ENCODE peak calls at places on chromosomes 12 and 14, in nine cellular contexts. I, W, S, H, C, X, P, K and L are unnamed samples.

GRCh38 chr14:50308363-50308762 is 3.7 kb downstream of the L2HGDH start:
- DNase-seq in H (no peak), K (no peak), W (no peak), X (peak; percentile 34), P (no peak), S (no peak), C (no peak), I (peak; percentile 8), L (no peak)

GRCh38 chr12:42128327-42128726 is 16.3 kb downstream of the GXYLT1 start:
- DNase-seq in C (no peak), P (no peak), X (peak; percentile 46), H (no peak), K (no peak), I (peak; percentile 31), S (peak; percentile 22), W (no peak), L (no peak)

GRCh38 chr14:101977311-101978071 is 13.1 kb downstream of the DYNC1H1 start:
- DNase-seq in H (no peak), X (peak; percentile 75), I (peak; percentile 23), S (no peak), C (no peak), W (no peak), P (no peak), K (no peak), L (no peak)

GRCh38 chr12:125408718-125409117 is 343.5 kb downstream of the AACS start:
- DNase-seq in W (no peak), S (no peak), C (no peak), P (no peak), X (no peak), I (no peak), K (no peak), H (no peak), L (no peak)

GRCh38 chr12:21552983-21553673 is 27.0 kb downstream of the SPX start:
- DNase-seq in P (no peak), I (no peak), W (no peak), C (no peak), X (no peak), K (no peak), S (no peak), H (no peak), L (no peak)

GRCh38 chr14:68695326-68695768 is 97.5 kb downstream of the ZFP36L1 start:
- DNase-seq in S (peak; percentile 90), K (peak; percentile 100), X (peak; percentile 100), H (no peak), I (peak; percentile 99), W (no peak), P (peak; percentile 92), C (peak; percentile 92), L (no peak)

GRCh38 chr12:70885952-70886351 is 34.6 kb downstream of the PTPRR start:
- DNase-seq in S (no peak), X (no peak), W (no peak), P (no peak), C (no peak), H (no peak), K (no peak), I (no peak), L (no peak)

GRCh38 chr14:54127526-54127925 is 170.9 kb upstream of the BMP4 start:
- DNase-seq in P (no peak), K (no peak), X (peak; percentile 37), C (no peak), W (no peak), H (no peak), I (peak; percentile 55), S (no peak), L (no peak)

GRCh38 chr12:57488397-57489156 is 709 bp downstream of the MARS1 start:
- DNase-seq in H (no peak), S (peak; percentile 31), C (no peak), I (no peak), X (peak; percentile 35), W (no peak), K (no peak), P (no peak), L (no peak)

GRCh38 chr12:57489157-57489641 is 1.3 kb downstream of the MARS1 start:
- DNase-seq in K (no peak), H (no peak), C (no peak), I (no peak), W (no peak), S (no peak), P (no peak), X (peak; percentile 55), L (no peak)

GRCh38 chr12:57485695-57486094 is 2.2 kb upstream of the MARS1 start:
- DNase-seq in K (no peak), P (no peak), X (no peak), C (no peak), W (no peak), S (no peak), I (no peak), H (no peak), L (no peak)

GRCh38 chr12:57487055-57487596 is 742 bp upstream of the MARS1 start:
- DNase-seq in P (no peak), S (no peak), C (no peak), I (no peak), X (no peak), K (no peak), H (no peak), W (no peak), L (no peak)

DNA sequence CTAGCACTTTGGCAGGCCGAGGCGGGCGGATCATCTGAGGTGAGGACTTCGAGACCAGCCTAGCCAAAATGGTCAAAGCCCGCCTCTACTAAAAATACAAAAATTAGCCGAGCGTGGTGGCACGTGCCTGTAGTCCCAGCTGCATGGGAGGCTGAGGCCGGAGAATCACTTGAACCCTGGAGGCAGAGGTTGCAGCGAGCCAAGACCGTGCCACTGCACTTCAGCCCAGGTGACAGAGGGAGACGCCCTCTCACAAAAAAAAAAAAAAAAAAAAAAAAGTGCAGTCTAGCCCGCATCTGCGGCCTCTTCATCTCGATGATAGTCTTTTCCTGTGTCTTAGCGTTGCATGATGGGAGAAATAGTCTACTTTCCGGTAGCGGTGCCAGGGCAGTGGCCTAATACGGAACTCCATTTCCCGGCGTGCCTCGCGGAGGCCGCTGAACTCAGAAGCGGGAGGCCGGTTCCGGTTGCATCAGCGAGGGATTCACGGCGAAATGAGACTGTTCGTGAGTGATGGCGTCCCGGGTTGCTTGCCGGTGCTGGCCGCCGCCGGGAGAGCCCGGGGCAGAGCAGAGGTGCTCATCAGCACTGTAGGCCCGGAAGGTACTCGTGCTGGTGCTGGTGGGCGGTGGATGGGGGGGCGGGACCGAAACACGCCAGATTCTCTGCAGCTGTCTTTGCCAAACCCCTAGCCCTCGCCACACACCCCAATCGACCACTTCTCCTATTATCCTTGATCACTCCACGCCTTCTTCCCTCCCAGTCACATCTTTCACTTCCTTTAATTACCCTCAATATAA is at the start of gene MARS1:
- DNase-seq in P (peak; percentile 94), S (peak; percentile 97), X (peak; percentile 96), K (peak; percentile 91), W (peak; percentile 91), H (peak; percentile 96), I (peak; percentile 97), C (peak; percentile 94), L (peak; percentile 96)
- TF ChIP-seq CTCF in P (no peak), S (no peak), X (no peak), K (peak; percentile 56), W (peak; percentile 19), H (no peak), I (no peak), C (peak; percentile 33), L (no peak)

DNA sequence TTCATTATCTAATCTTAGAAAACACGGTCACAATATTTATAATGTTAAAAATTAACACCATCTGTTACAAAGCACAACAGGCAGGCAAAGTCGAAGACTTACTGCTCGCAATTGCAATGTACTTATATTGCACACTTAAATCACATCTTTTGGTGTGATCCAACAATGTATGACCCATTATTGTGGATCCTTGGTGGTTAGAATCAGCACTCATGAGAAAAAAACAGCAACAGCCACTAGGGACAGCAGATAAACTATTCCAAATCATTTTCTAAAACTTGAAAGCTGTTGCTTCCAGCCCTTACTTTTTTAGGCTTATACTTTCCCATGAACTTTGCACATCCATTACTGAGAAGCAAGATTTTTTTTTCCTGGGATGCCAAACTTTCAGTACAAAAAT is 20.4 kb downstream of the COX16 start:
- DNase-seq in C (no peak), W (no peak), H (no peak), S (no peak), X (no peak), I (no peak), P (no peak), K (no peak), L (no peak)
- TF ChIP-seq CTCF in C (no peak), W (no peak), H (no peak), S (no peak), X (no peak), I (no peak), P (no peak), K (no peak), L (no peak)

GRCh38 chr14:32205554-32205953 is 2.5 kb upstream of the RNU6-8 start:
- DNase-seq in H (no peak), P (no peak), X (no peak), W (no peak), S (no peak), K (no peak), I (no peak), C (no peak), L (no peak)

GRCh38 chr14:32203928-32204357 is 874 bp upstream of the RNU6-8 start:
- DNase-seq in K (no peak), H (peak; percentile 36), I (no peak), W (no peak), C (no peak), S (peak; percentile 21), X (no peak), P (no peak), L (no peak)

GRCh38 chr14:32208490-32208889 is 5.4 kb upstream of the RNU6-8 start:
- DNase-seq in C (no peak), S (no peak), W (no peak), I (no peak), K (no peak), X (no peak), H (no peak), P (no peak), L (no peak)

GRCh38 chr14:32206552-32206951 is 3.5 kb upstream of the RNU6-8 start:
- DNase-seq in P (no peak), I (no peak), X (no peak), K (no peak), C (no peak), S (no peak), W (no peak), H (no peak), L (no peak)

DNA sequence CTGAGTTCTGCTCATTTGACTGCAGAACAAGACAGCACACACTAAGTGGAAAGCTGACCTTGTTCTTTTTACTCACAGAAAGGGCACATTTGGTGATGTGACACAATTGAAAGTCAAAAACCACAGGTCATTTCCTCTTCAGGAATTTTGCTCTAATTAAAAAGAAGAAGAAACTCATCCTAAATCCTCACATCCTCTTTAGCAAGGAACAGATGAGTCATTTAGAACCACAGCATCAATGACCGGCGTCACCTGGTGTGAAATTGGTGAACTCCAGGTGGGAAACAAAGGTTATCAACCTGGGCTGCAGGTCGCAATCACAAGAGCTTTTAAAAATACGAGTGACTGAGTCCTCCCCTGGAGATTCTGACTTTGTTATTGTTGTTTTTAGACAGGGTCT is 2.9 kb upstream of the RNU6-8 start:
- DNase-seq in H (no peak), P (no peak), I (no peak), X (no peak), W (no peak), K (no peak), S (peak; percentile 77), C (no peak), L (no peak)
- TF ChIP-seq CTCF in H (no peak), P (no peak), I (no peak), X (no peak), W (no peak), K (no peak), S (no peak), C (no peak), L (no peak)

GRCh38 chr14:105166571-105167302 is 1.8 kb downstream of the JAG2 start:
- DNase-seq in S (no peak), K (no peak), X (no peak), I (no peak), W (no peak), P (no peak), C (no peak), H (no peak), L (no peak)

GRCh38 chr14:105168093-105168420 is 519 bp downstream of the JAG2 start:
- DNase-seq in K (no peak), P (no peak), I (no peak), X (no peak), W (no peak), S (no peak), C (no peak), H (no peak), L (no peak)

GRCh38 chr14:105168979-105169507 is 467 bp upstream of the JAG2 start:
- DNase-seq in W (no peak), I (no peak), C (no peak), K (no peak), P (no peak), X (no peak), S (peak; percentile 14), H (no peak), L (no peak)

GRCh38 chr14:105168496-105168978 is at the start of gene JAG2:
- DNase-seq in S (peak; percentile 52), W (no peak), I (no peak), P (peak; percentile 54), X (no peak), H (peak; percentile 53), C (peak; percentile 84), K (peak; percentile 64), L (no peak)

DNA sequence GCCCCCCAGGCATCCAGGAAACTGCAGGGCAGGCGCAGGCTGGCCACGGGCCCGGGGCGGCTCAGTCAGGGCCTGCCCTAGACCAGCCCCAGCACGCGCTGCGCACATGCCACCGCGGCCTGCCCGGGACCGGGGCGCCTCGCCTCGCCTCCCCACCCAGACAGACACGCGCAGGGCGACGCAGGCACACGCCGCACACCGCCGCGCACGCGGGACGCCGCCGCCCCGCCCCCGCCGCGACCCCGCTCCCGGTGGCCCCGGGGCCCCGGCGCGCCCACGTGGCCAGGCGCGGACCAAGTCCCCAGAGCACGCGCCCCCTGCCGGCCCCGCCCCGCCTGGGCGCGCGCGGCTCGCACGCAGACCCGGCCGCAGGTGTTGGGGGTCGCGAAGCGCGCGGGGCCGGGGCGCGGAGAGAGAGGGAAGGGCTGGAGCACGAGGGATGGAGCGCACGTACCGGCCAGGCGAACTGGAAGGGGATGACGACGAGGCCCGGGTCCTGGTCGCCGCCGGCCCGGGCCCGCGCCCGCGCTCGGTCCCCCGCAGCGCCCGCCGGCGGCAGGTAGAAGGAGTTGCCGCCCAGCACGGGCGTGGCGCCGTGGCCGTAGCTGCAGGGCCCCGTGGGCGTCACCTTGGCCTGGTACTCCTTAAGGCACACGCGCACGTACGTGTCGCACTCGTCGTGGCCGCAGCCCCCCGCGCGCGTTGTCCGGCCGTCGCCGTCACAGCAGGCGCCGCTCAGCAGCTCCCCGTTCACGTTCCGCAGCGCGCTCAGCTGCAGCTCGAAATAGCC is 1.1 kb downstream of the JAG2 start:
- DNase-seq in C (no peak), K (peak; percentile 69), W (no peak), S (peak; percentile 16), P (no peak), H (no peak), X (no peak), I (no peak), L (no peak)
- TF ChIP-seq CTCF in C (peak; percentile 22), K (peak; percentile 66), W (no peak), S (peak; percentile 12), P (no peak), H (no peak), X (no peak), I (no peak), L (no peak)